ENCODE peak calls at places on chromosomes 1 and 21, in four cellular contexts. M is body of pancreas, O is upper lobe of right lung, Q is right cardiac atrium. L is an unnamed sample. For H3K4me1, the result is how much of the 10 kb centered on the place peaks cover.

GRCh38 chr1:76080552-76081093 is 6.1 kb downstream of the ST6GALNAC3 start:
- DNase-seq in M (no peak), O (no peak), Q (no peak), L (no peak)

GRCh38 chr21:17462276-17462981 is 50.4 kb upstream of the CXADR start:
- DNase-seq in M (peak), O (no peak), Q (no peak), L (no peak)

GRCh38 chr1:204108312-204109141 is 35.6 kb downstream of the SOX13 start:
- DNase-seq in M (no peak), O (no peak), Q (no peak), L (no peak)

GRCh38 chr1:71490432-71490831 is 409.6 kb upstream of the ZRANB2 start:
- DNase-seq in M (no peak), O (no peak), Q (no peak), L (no peak)

GRCh38 chr1:44237721-44238457 is 24.6 kb downstream of the DMAP1 start:
- DNase-seq in M (no peak), O (peak), Q (no peak), L (no peak)

GRCh38 chr21:42308914-42309752 is 6.1 kb downstream of the TFF3 start:
- DNase-seq in M (no peak), O (no peak), Q (no peak), L (no peak)

GRCh38 chr1:215489771-215490566 is 77.1 kb upstream of the KCTD3 start:
- DNase-seq in M (no peak), O (no peak), Q (no peak), L (no peak)

GRCh38 chr1:150961756-150962155 is 12.9 kb downstream of the CERS2 start:
- DNase-seq in M (no peak), O (no peak), Q (no peak), L (no peak)

GRCh38 chr21:14875704-14876364 is 189.0 kb downstream of the NRIP1 start:
- DNase-seq in M (no peak), O (no peak), Q (no peak), L (no peak)

GRCh38 chr1:52672946-52673345 is 25.2 kb downstream of the COA7 start:
- DNase-seq in M (no peak), O (no peak), Q (no peak), L (peak)

GRCh38 chr1:151457911-151458882 is 1.1 kb downstream of the POGZ start:
- DNase-seq in M (peak), O (peak), Q (peak), L (peak)

GRCh38 chr1:184622136-184622823 is 132.4 kb downstream of the EDEM3 start:
- DNase-seq in M (peak), O (no peak), Q (peak), L (peak)

GRCh38 chr1:86913399-86913895 is 479 bp downstream of the SELENOF start:
- DNase-seq in M (no peak), O (no peak), Q (no peak), L (no peak)

GRCh38 chr21:38277501-38278111 is 20.8 kb downstream of the KCNJ15 start:
- DNase-seq in M (peak), O (no peak), Q (peak), L (no peak)

GRCh38 chr1:6365047-6365446 is 28.5 kb downstream of the ACOT7 start:
- DNase-seq in M (no peak), O (no peak), Q (no peak), L (no peak)

GRCh38 chr1:55955237-55955636 is 624.1 kb downstream of the PLPP3 start:
- DNase-seq in M (no peak), O (no peak), Q (no peak), L (no peak)

GRCh38 chr1:226678701-226679100 is 60.4 kb downstream of the ITPKB start:
- DNase-seq in M (no peak), O (no peak), Q (no peak), L (no peak)
- H3K4me1 ChIP-seq in M (under half), O (half or more), Q (under half), L (half or more)

GRCh38 chr1:209626633-209627348 is 25.4 kb downstream of the LAMB3 start:
- DNase-seq in M (no peak), O (no peak), Q (no peak), L (no peak)
- H3K4me1 ChIP-seq in M (under half), O (under half), Q (under half), L (half or more)

DNA sequence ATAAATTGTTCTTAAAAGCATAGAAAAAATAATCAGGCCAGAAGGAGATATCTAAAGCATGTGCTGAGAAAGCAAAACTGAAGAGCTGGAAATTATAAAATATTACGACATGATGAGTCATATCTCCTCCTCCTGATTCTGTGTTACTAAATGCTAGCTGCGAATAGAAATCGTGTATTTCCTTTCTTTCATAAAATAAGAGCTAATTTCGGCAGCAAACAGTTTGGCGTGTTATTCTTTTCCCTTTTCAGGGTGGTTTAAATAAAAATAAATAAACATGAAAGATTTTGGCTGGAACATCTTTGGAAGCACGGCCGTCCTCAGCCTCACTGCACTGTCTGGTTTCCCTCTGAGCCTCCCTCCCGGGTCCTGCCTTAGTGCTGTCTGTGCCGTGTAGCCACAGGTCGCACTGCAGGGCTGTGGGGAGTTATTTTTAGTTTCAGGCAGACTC is 56.0 kb downstream of the ADARB1 start:
- DNase-seq in M (no peak), O (no peak), Q (no peak), L (no peak)
- H3K4me1 ChIP-seq in M (under half), O (under half), Q (under half), L (half or more)

GRCh38 chr21:45327458-45328197 is 39.9 kb upstream of the POFUT2 start:
- DNase-seq in M (peak), O (peak), Q (peak), L (peak)
- H3K4me1 ChIP-seq in M (half or more), O (under half), Q (under half), L (under half)

GRCh38 chr21:34594566-34595234 is 20.2 kb downstream of the RCAN1 start:
- DNase-seq in M (no peak), O (no peak), Q (no peak), L (no peak)
- H3K4me1 ChIP-seq in M (half or more), O (under half), Q (under half), L (half or more)

GRCh38 chr1:245810181-245810727 is 655.5 kb downstream of the KIF26B start:
- DNase-seq in M (no peak), O (no peak), Q (no peak), L (no peak)

GRCh38 chr1:245810789-245811337 is 656.1 kb downstream of the KIF26B start:
- DNase-seq in M (no peak), O (no peak), Q (no peak), L (no peak)

GRCh38 chr1:245807954-245808719 is 653.4 kb downstream of the KIF26B start:
- DNase-seq in M (no peak), O (peak), Q (no peak), L (no peak)

GRCh38 chr1:245807306-245807705 is 652.5 kb downstream of the KIF26B start:
- DNase-seq in M (no peak), O (peak), Q (no peak), L (no peak)

GRCh38 chr1:245809361-245809760 is 654.6 kb downstream of the KIF26B start:
- DNase-seq in M (no peak), O (no peak), Q (no peak), L (no peak)
- H3K4me1 ChIP-seq in M (under half), O (under half), Q (under half), L (under half)

DNA sequence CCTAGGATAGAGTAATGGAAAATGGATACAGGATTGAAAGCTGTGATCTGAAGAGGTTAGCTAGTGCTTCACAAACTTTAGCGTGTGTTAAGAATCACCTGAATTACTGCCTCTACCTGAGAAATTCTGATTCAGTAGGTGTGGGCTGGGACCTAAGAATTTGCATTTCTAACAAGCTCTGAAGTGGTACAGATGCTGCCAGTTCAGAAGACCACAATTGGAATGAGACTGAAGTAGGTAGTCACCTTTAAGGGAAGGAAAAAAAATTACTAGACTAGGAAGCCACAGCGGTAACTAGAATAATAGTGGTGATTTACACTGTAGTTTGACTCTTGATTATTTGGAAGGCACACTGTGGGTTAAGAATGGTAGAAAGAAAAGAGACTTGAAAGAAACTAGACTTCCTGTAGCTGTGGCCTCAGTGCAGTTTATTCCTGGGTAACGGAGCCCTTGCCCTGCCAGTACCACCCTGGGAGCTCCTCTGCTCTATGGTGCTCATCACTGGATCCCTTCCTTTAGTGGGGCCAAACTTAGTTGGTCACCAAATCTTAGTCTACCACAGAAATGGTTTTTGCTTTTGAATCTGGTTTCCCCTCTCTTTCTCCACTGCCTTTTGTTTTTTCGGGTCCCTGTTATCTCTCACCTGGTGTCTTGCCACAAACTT is 43.6 kb downstream of the ARID1A start:
- DNase-seq in M (no peak), O (no peak), Q (no peak), L (no peak)
- H3K4me1 ChIP-seq in M (under half), O (under half), Q (under half), L (half or more)

DNA sequence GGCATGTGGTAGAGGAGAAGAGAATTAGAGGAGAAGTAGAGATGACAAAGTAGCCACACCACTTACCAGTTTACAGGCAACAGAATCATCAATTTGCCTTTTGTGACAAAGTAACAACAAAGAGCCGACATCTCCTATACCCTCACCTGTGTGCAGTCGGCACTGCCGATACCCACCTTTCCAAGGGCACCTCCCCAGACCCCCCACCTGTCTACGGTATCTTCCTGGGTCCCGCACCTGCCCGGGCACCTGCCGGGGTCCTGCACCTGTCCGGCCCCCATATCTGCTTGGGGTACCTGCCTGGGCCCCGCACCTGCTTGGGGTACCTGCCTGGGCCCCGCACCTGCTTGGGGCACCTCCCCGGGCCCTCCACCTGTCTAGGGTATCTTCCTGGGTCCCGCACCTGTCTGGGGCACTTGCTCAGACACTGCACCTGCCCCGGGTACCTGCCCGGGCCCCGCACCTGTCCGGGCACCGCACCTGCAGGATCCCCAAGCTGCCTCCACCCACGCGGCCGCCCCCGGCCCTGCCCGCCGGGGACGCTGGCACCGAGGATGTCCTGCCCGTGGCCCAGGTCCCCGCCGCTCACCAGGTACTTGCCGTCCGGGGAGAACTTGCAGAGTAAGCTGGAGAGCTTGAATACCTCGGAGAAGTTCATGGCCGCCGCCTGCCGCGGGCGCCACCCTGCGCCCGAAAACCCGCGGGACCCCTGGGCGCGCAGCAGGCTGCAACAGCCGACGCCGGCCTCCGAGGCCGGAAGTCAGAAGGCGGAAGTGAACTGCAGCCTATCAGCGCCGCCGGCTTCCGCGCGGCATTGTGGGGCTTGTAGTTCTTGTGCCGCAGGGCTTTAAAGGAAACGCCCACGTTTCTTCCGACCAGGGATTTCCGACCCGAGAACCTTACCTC is at the start of gene WRAP73:
- DNase-seq in M (peak), O (peak), Q (peak), L (peak)
- H3K4me1 ChIP-seq in M (under half), O (under half), Q (under half), L (half or more)

L was measured in left ventricle myocardium inferior.